ENCODE peak calls at places on chromosomes 6 and 20, in seven cellular contexts. Q is omental fat pad, A is prostate gland, S is GM12878, N is GM12865, G is GM06990, C is tibial nerve. R is an unnamed sample.

GRCh38 chr20:35478804-35479472 is 23.5 kb downstream of the CEP250 start:
- DNase-seq in C (no peak), G (no peak), S (no peak), N (peak), A (no peak), Q (no peak), R (no peak)

GRCh38 chr20:64083380-64084208 is 604 bp downstream of the LKAAEAR1 start:
- DNase-seq in N (peak), Q (peak), A (peak), G (peak), S (no peak), C (no peak), R (no peak)

GRCh38 chr6:145310116-145310515 is 425.2 kb downstream of the EPM2A start:
- DNase-seq in G (no peak), C (no peak), A (no peak), Q (no peak), S (no peak), N (no peak), R (no peak)

GRCh38 chr20:63151554-63152321 is 64.2 kb downstream of the YTHDF1 start:
- DNase-seq in S (no peak), G (no peak), N (no peak), C (no peak), A (no peak), Q (no peak), R (no peak)

GRCh38 chr6:27280064-27280539 is 32.0 kb downstream of the POM121L2 start:
- DNase-seq in S (no peak), Q (no peak), G (no peak), C (no peak), A (no peak), N (peak), R (no peak)

GRCh38 chr20:25623225-25623735 is 534 bp downstream of the NANP start:
- DNase-seq in A (peak), Q (peak), N (peak), G (no peak), C (peak), S (peak), R (peak)

GRCh38 chr6:157206359-157206815 is 116.9 kb downstream of the TMEM242 start:
- DNase-seq in N (no peak), A (no peak), Q (no peak), S (no peak), C (no peak), G (no peak), R (no peak)

GRCh38 chr20:1393507-1393882 is 641 bp upstream of the FKBP1A start:
- DNase-seq in S (no peak), N (no peak), A (no peak), Q (no peak), C (no peak), G (no peak), R (no peak)

GRCh38 chr6:14804444-14805210 is 441.2 kb upstream of the JARID2 start:
- DNase-seq in G (no peak), S (no peak), C (peak), N (no peak), Q (peak), A (no peak), R (peak)

GRCh38 chr6:106037060-106037459 is 49.1 kb upstream of the PRDM1 start:
- DNase-seq in N (no peak), C (no peak), A (no peak), G (no peak), Q (no peak), S (no peak), R (no peak)

GRCh38 chr6:75267461-75267860 is 17.1 kb downstream of the TMEM30A start:
- DNase-seq in G (no peak), S (no peak), Q (no peak), A (no peak), N (no peak), C (no peak), R (no peak)

GRCh38 chr20:37494796-37495195 is 26.3 kb upstream of the NNAT start:
- DNase-seq in G (no peak), N (no peak), Q (no peak), A (no peak), S (no peak), C (no peak), R (no peak)

GRCh38 chr6:12957321-12958051 is 240.9 kb downstream of the PHACTR1 start:
- DNase-seq in S (no peak), Q (peak), N (peak), A (peak), C (peak), G (no peak), R (peak)

GRCh38 chr6:766625-767024 is 73.7 kb upstream of the EXOC2 start:
- DNase-seq in Q (no peak), A (no peak), G (no peak), S (peak), C (no peak), N (peak), R (no peak)

GRCh38 chr6:170131351-170131750 is 159.5 kb downstream of the DLL1 start:
- DNase-seq in N (no peak), G (no peak), Q (peak), S (no peak), C (no peak), A (no peak), R (peak)

GRCh38 chr6:53943410-53943809 is 148.6 kb downstream of the LRRC1 start:
- DNase-seq in C (no peak), N (no peak), Q (no peak), S (no peak), G (no peak), A (no peak), R (peak)

GRCh38 chr20:59752704-59753460 is 148.5 kb downstream of the PHACTR3 start:
- DNase-seq in N (peak), G (peak), A (no peak), C (no peak), Q (no peak), S (peak), R (no peak)

GRCh38 chr6:3625161-3625979 is 126.1 kb downstream of the PXDC1 start:
- DNase-seq in S (no peak), Q (no peak), A (no peak), G (no peak), C (no peak), N (no peak), R (no peak)

GRCh38 chr20:40654876-40655275 is 34.2 kb downstream of the MAFB start:
- DNase-seq in C (peak), A (peak), Q (no peak), S (no peak), G (no peak), N (no peak), R (peak)

GRCh38 chr6:40923326-40923725 is 115.7 kb downstream of the UNC5CL start:
- DNase-seq in S (no peak), G (no peak), Q (no peak), C (no peak), A (no peak), N (no peak), R (no peak)

GRCh38 chr6:105794870-105795269 is 291.3 kb upstream of the PRDM1 start:
- DNase-seq in A (no peak), S (no peak), N (no peak), Q (no peak), G (no peak), C (no peak), R (no peak)

GRCh38 chr6:83371428-83371827 is 59.4 kb downstream of the ME1 start:
- DNase-seq in C (no peak), A (no peak), Q (no peak), N (no peak), S (no peak), G (no peak), R (no peak)

GRCh38 chr6:149235130-149235561 is 82.4 kb upstream of the TAB2 start:
- DNase-seq in N (peak), S (peak), Q (no peak), A (no peak), G (no peak), C (peak), R (no peak)

GRCh38 chr20:47785900-47786762 is 850 bp upstream of the SULF2 start:
- DNase-seq in S (no peak), Q (peak), A (peak), N (peak), C (peak), G (peak), R (peak)

GRCh38 chr6:69337301-69337700 is 459.5 kb downstream of the LMBRD1 start:
- DNase-seq in G (no peak), N (no peak), C (no peak), A (no peak), S (no peak), Q (no peak), R (no peak)

GRCh38 chr6:158849899-158850806 is 31.0 kb upstream of the EZR start:
- DNase-seq in A (peak), N (peak), G (no peak), Q (no peak), C (no peak), S (no peak), R (no peak)

GRCh38 chr20:8589956-8590355 is 457.9 kb downstream of the PLCB1 start:
- DNase-seq in C (no peak), G (no peak), S (no peak), N (no peak), A (no peak), Q (no peak), R (no peak)

GRCh38 chr6:89976141-89977020 is 82.1 kb downstream of the GJA10 start:
- DNase-seq in S (no peak), G (no peak), N (no peak), C (no peak), Q (no peak), A (no peak), R (no peak)

GRCh38 chr6:92114091-92114490 is 1305.3 kb downstream of the EPHA7 start:
- DNase-seq in S (no peak), G (no peak), N (no peak), Q (no peak), A (no peak), C (no peak), R (no peak)

GRCh38 chr6:53741417-53741816 is 53.4 kb upstream of the LRRC1 start:
- DNase-seq in A (no peak), Q (no peak), S (no peak), C (no peak), G (no peak), N (no peak), R (no peak)

GRCh38 chr6:65771946-65772345 is 64.9 kb upstream of the EYS start:
- DNase-seq in N (no peak), Q (no peak), S (no peak), C (no peak), A (no peak), G (no peak), R (no peak)

GRCh38 chr6:169883316-169883715 is 131.9 kb downstream of the ERMARD start:
- DNase-seq in A (no peak), Q (no peak), S (no peak), N (no peak), C (no peak), G (no peak), R (no peak)

GRCh38 chr6:70292144-70292543 is 10.7 kb downstream of the COL9A1 start:
- DNase-seq in N (no peak), C (no peak), A (no peak), G (no peak), Q (no peak), S (no peak), R (no peak)

GRCh38 chr6:125855783-125856182 is 65.0 kb downstream of the NCOA7 start:
- DNase-seq in Q (no peak), C (no peak), N (no peak), G (no peak), A (no peak), S (no peak), R (no peak)

GRCh38 chr6:2978923-2979322 is 7.6 kb upstream of the SERPINB6 start:
- DNase-seq in S (no peak), A (no peak), Q (no peak), N (no peak), G (no peak), C (no peak), R (no peak)

GRCh38 chr6:149887343-149887742 is 10.6 kb downstream of the RAET1E start:
- DNase-seq in C (no peak), S (no peak), N (no peak), A (no peak), G (no peak), Q (no peak), R (no peak)

GRCh38 chr6:7088076-7088742 is 19.6 kb upstream of the RREB1 start:
- DNase-seq in S (no peak), C (no peak), A (no peak), N (no peak), G (no peak), Q (no peak), R (no peak)
- TF ChIP-seq CTCF in S (no peak), C (no peak), A (no peak), N (no peak), G (no peak), Q (no peak), R (no peak)

GRCh38 chr6:42911171-42912021 is 4.5 kb upstream of the PTCRA start:
- DNase-seq in G (no peak), A (no peak), Q (no peak), C (no peak), S (no peak), N (no peak), R (no peak)

GRCh38 chr6:42904467-42904866 is 11.4 kb upstream of the PTCRA start:
- DNase-seq in N (no peak), G (no peak), C (no peak), A (no peak), Q (no peak), S (no peak), R (no peak)

GRCh38 chr6:42909835-42910234 is 6.0 kb upstream of the PTCRA start:
- DNase-seq in S (no peak), N (no peak), Q (no peak), A (no peak), G (no peak), C (no peak), R (no peak)

GRCh38 chr6:42901538-42901957 is 14.3 kb upstream of the PTCRA start:
- DNase-seq in S (peak), C (peak), A (peak), Q (no peak), G (no peak), N (peak), R (peak)

DNA sequence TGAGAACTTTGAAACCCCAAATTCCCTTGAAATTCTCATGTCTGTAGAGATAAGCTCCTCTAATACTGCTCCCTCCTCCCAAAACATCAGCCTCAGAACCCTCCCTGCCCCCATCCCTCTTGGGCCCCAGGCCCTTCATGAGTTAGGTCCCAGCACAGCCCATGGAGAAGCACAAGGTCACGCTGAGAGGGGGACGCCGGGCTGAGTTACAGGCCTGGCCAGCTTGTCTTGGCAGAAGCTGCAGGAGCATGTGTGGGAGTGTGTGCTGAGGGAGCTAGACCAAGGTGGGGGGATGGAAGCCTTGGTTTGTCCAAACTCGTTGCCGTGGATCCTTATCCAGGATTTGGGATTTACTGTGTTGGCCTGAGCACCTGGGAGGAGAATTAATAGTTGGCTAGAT is 8.5 kb upstream of the PTCRA start:
- DNase-seq in G (no peak), S (no peak), C (no peak), Q (no peak), N (no peak), A (no peak), R (no peak)
- TF ChIP-seq CTCF in G (no peak), S (no peak), C (no peak), Q (no peak), N (no peak), A (no peak), R (no peak)

GRCh38 chr20:21027569-21027968 is 78.6 kb downstream of the LINC00237 start:
- DNase-seq in G (no peak), S (no peak), N (no peak), A (no peak), C (no peak), Q (no peak), R (no peak)
- TF ChIP-seq CTCF in G (peak), S (peak), N (no peak), A (no peak), C (no peak), Q (no peak), R (no peak)

GRCh38 chr20:7180261-7181045 is 413.0 kb downstream of the BMP2 start:
- DNase-seq in S (no peak), Q (no peak), G (no peak), C (no peak), A (no peak), N (no peak), R (no peak)

GRCh38 chr20:7178004-7178403 is 410.5 kb downstream of the BMP2 start:
- DNase-seq in Q (no peak), S (no peak), A (no peak), C (no peak), G (no peak), N (no peak), R (no peak)

GRCh38 chr20:7171911-7172310 is 404.4 kb downstream of the BMP2 start:
- DNase-seq in S (no peak), C (no peak), Q (no peak), A (no peak), N (no peak), G (no peak), R (no peak)

DNA sequence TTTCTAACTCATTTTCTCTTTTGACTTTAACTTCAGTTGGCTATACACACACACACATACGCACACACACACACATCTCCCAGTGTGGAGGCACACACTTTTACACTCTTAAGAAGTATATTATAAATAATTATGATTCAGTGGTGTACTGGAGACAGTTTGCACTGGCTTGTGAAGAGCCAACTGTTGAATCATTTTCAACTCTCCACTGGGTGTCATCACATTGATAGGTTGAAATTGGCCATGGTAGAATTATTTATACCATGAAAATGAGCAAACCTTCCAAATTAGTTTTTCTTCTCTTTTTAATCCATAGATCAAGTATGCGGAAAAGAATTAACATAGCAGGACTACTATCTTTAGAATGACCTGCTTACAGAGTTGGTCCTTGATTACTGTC is 407.1 kb downstream of the BMP2 start:
- DNase-seq in G (no peak), S (no peak), A (no peak), N (no peak), Q (no peak), C (no peak), R (no peak)
- TF ChIP-seq CTCF in G (no peak), S (no peak), A (no peak), N (no peak), Q (no peak), C (no peak), R (no peak)

DNA sequence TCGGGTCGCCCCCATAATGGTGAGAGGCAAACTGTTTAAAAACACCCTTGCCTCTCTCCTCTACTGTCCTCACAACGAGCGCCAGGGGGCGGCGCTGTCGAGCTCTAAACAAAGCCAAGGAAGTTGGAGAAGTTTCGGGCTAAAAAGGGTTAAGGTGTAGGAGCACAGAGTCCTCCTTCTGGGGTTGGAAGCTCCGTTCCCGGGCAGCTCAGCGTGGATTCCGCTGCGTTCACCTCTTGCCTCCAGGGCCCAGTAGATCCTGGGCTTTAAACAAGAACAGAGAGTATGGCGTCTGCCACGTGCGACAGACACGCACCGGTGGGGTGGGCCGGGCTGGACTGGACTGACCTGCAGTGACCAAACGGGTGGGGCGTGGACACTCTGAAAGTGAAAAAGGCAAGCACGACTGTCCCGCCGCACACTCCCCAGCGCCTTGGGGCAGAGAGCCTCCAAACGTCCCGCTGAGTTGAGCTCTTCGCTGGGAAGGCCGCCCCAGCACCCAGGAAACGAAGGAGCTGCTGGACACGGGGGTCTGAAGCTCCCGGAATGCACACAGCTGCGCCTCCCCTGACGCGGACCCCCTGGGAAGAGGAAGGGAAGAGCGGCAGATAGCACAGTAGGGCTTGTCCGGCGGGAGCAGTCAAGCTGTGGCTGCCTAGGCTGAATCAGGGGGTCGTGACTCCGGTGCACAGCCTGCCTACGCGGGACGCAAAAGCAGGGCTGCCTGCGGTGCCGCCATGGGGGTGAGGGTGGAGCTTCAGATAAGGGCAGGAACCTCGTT is 1.6 kb upstream of the THBD start:
- DNase-seq in Q (peak), C (peak), A (peak), S (no peak), G (peak), N (peak), R (peak)
- TF ChIP-seq CTCF in Q (no peak), C (peak), A (peak), S (peak), G (peak), N (peak), R (peak)

GRCh38 chr6:30885999-30886896 is 1.9 kb downstream of the DDR1 start:
- DNase-seq in Q (peak), C (no peak), N (no peak), A (peak), G (no peak), S (no peak), R (peak)

GRCh38 chr6:30883743-30884520 is at the start of gene DDR1:
- DNase-seq in S (no peak), C (no peak), G (peak), N (peak), A (peak), Q (no peak), R (peak)

GRCh38 chr6:30883476-30883742 is 910 bp upstream of the DDR1 start:
- DNase-seq in G (no peak), N (no peak), Q (no peak), C (no peak), A (no peak), S (no peak), R (no peak)

GRCh38 chr6:30885481-30885998 is 1.2 kb downstream of the DDR1 start:
- DNase-seq in A (peak), N (no peak), G (no peak), Q (no peak), S (no peak), C (no peak), R (no peak)

GRCh38 chr6:30884521-30885480 is 482 bp downstream of the DDR1 start:
- DNase-seq in S (no peak), C (no peak), Q (no peak), N (peak), A (no peak), G (peak), R (peak)
- TF ChIP-seq CTCF in S (no peak), C (no peak), Q (no peak), N (no peak), A (no peak), G (no peak), R (no peak)

GRCh38 chr20:4090756-4091331 is 75.5 kb upstream of the RNF24 start:
- DNase-seq in C (no peak), Q (no peak), A (no peak), N (no peak), S (no peak), G (no peak), R (no peak)
- TF ChIP-seq CTCF in C (no peak), Q (no peak), A (no peak), N (no peak), S (no peak), G (no peak), R (no peak)